ENCODE peak calls at places on chromosome 11, in five cellular contexts. Q, K, F, G and O are unnamed samples.

GRCh38 chr11:116540645-116541044 is 232.1 kb downstream of the BUD13 start:
- DNase-seq in K (no peak), Q (no peak), G (no peak), F (no peak), O (no peak)

GRCh38 chr11:119999220-119999619 is 138.7 kb downstream of the TRIM29 start:
- DNase-seq in F (no peak), K (no peak), G (no peak), Q (no peak), O (no peak)

GRCh38 chr11:103338621-103339484 is 229.6 kb downstream of the DYNC2H1 start:
- DNase-seq in F (no peak), Q (no peak), G (no peak), K (peak; percentile 13), O (no peak)

GRCh38 chr11:63404536-63404935 is 35.0 kb downstream of the SLC22A9 start:
- DNase-seq in G (no peak), Q (no peak), F (no peak), K (peak; percentile 10), O (no peak)

GRCh38 chr11:12088531-12088930 is 21.9 kb upstream of the MICAL2 start:
- DNase-seq in K (no peak), Q (no peak), G (no peak), F (no peak), O (no peak)

GRCh38 chr11:64716471-64717267 is 6.3 kb downstream of the NRXN2 start:
- DNase-seq in K (no peak), Q (no peak), F (no peak), G (no peak), O (no peak)

GRCh38 chr11:73262851-73263495 is 9.2 kb upstream of the P2RY6 start:
- DNase-seq in G (no peak), F (no peak), Q (no peak), K (no peak), O (peak; percentile 31)

GRCh38 chr11:94315664-94316063 is 11.3 kb downstream of the IZUMO1R start:
- DNase-seq in F (no peak), G (no peak), Q (no peak), K (peak; percentile 36), O (no peak)

GRCh38 chr11:130850185-130850944 is 65.9 kb downstream of the SNX19 start:
- DNase-seq in G (no peak), F (no peak), Q (no peak), K (no peak), O (no peak)

GRCh38 chr11:63931045-63931444 is 7.8 kb upstream of the NAA40 start:
- DNase-seq in G (no peak), Q (no peak), F (no peak), K (no peak), O (no peak)

GRCh38 chr11:124801014-124801413 is 808 bp upstream of the MSANTD2 start:
- DNase-seq in F (no peak), Q (no peak), K (peak; percentile 30), G (no peak), O (no peak)

GRCh38 chr11:124917115-124917637 is 1.9 kb upstream of the HEPN1 start:
- DNase-seq in G (no peak), Q (no peak), K (no peak), F (no peak), O (no peak)

GRCh38 chr11:334264-335033 is 13.8 kb upstream of the IFITM3 start:
- DNase-seq in F (no peak), K (peak; percentile 76), G (no peak), Q (no peak), O (no peak)

GRCh38 chr11:28100665-28101064 is 7.3 kb downstream of the KIF18A start:
- DNase-seq in Q (no peak), K (no peak), F (no peak), G (no peak), O (no peak)

GRCh38 chr11:132060546-132060945 is 690.1 kb downstream of the NTM start:
- DNase-seq in Q (no peak), F (no peak), K (no peak), G (no peak), O (no peak)

GRCh38 chr11:122095950-122096942 is 19.8 kb downstream of the BLID start:
- DNase-seq in K (no peak), G (no peak), Q (no peak), F (no peak), O (no peak)

GRCh38 chr11:9139628-9140357 is 48.4 kb upstream of the SCUBE2 start:
- DNase-seq in F (no peak), G (no peak), Q (no peak), K (no peak), O (no peak)

GRCh38 chr11:9138612-9139579 is 47.5 kb upstream of the SCUBE2 start:
- DNase-seq in G (no peak), F (peak; percentile 61), K (peak; percentile 10), Q (peak; percentile 36), O (peak; percentile 62)

GRCh38 chr11:9136731-9137130 is 45.3 kb upstream of the SCUBE2 start:
- DNase-seq in F (no peak), G (no peak), K (no peak), Q (no peak), O (no peak)

GRCh38 chr11:9138133-9138453 is 46.7 kb upstream of the SCUBE2 start:
- DNase-seq in F (no peak), Q (no peak), K (no peak), G (no peak), O (no peak)

DNA sequence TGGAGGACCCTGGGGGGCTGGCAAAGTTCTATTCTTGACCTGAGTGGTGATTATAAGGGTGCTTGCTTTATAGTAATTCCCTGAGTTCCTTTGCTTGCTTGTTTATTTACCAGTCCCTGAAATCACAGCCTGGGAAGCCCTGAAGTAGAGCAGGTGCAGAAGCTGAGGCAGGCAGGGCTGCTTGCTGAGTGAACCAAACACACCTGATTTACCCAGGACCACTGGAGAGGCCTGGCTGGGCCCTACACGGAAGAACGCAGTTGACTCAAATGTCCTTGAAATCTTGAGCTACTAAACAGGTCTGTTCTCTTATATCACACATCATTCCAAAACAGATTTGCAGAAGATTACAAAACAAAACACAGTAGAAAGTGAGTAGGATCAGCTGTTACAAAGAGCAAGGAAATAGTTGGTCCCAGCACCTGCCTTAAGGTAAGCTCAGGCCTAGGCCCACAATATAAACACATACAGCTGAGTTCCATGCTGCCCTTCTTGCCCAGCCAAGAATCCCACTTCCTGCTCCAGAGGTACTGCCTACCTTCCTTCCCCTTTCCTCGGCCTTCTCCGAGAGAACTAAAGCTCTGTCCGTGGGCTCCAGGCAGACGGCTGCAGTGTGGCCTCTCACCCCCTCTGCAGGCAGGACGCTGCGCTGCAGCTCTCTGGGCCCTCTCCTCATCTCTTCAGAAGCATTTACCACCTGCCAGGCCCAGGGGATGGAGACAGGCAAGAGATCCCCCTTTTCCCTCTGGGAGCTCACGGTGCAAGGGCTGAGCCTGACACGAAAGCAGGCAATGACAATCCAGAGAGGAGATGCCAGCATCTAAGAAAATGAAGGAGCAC is 46.1 kb upstream of the SCUBE2 start:
- DNase-seq in G (peak; percentile 60), Q (peak; percentile 70), F (no peak), K (peak; percentile 87), O (no peak)
- TF ChIP-seq CTCF in G (peak; percentile 50), Q (peak; percentile 87), F (peak; percentile 93), K (peak; percentile 95), O (peak; percentile 98)

DNA sequence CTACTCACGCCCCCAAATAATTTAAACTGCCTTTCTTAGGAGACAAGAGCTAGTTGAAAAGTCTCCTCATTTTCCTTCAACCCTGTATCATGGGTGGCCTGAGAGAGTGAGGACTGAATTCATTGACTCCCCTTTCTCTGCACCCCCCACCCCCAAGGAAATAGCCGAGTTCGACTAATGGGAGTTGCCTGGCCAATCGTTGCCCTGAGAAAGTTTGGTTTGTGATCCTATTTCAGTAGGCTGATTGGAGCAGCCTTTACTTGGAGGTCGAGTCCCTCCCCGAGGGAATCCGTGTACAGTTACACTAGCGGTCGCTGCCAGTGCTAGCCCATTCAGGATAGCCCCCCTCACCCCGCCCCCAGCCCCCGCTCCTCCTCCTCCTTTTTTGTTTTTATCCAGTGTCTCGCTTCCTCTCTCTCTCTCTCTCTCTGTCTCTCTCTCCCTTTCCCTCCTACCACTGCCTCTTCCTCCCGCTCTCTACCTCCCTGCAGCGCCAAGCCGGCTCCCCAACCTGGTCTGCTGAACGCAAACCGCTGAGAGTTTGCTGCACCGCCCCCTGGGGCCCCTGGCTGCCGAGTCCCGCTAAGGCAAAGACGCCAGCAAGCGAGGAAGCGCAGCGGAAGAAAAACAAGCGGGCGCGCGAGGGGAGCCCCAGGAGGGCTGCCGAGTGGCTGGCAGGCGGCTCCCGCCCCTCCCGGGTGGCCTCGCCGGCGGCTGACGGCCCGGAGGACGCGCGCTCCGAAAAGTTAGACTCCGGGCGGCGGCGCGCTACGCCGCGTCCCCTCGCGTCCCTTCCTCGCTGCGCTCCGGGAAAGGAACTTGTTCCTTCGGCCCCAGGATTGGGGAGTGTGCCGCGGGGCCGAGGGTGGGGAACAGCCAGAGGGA is at the start of gene GRAMD1B:
- DNase-seq in F (peak; percentile 71), K (peak; percentile 77), Q (peak; percentile 53), G (peak; percentile 36), O (no peak)
- TF ChIP-seq CTCF in F (peak; percentile 44), K (peak; percentile 15), Q (no peak), G (no peak), O (no peak)

DNA sequence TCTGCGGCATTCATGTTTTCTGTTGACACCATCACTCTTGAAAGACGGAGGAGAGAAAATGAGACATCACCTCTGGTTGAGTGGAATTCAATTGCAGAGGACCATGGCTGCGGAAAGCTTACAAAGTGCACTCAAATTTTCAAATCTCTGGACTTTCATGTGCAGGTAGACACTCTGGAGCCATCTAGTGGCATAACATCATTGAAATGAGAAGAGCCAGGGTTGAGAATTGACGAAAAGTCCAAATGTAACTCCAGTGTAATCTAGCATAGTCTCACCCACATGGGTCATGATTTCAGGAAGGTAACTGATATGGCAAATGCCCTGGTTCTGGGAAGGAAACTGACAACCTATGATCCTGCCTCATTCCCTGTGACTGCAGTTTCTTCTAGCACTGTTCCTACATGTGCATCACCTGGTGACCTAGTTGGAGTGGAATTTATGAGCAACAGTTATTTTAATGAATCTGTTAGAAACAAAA is 687.8 kb downstream of the KCNA4 start:
- DNase-seq in G (no peak), F (no peak), Q (no peak), K (peak; percentile 70), O (no peak)
- TF ChIP-seq CTCF in G (no peak), F (peak; percentile 70), Q (no peak), K (peak; percentile 83), O (peak; percentile 84)

GRCh38 chr11:111452817-111453607 is 59.2 kb downstream of the BTG4 start:
- DNase-seq in Q (no peak), G (no peak), F (no peak), K (no peak), O (no peak)

GRCh38 chr11:111456086-111456858 is 55.9 kb downstream of the BTG4 start:
- DNase-seq in Q (no peak), F (no peak), G (no peak), K (no peak), O (no peak)

GRCh38 chr11:111456859-111457730 is 55.1 kb downstream of the BTG4 start:
- DNase-seq in Q (no peak), G (no peak), F (no peak), K (no peak), O (no peak)

GRCh38 chr11:111455291-111456085 is 56.7 kb downstream of the BTG4 start:
- DNase-seq in Q (no peak), K (no peak), G (no peak), F (no peak), O (no peak)

DNA sequence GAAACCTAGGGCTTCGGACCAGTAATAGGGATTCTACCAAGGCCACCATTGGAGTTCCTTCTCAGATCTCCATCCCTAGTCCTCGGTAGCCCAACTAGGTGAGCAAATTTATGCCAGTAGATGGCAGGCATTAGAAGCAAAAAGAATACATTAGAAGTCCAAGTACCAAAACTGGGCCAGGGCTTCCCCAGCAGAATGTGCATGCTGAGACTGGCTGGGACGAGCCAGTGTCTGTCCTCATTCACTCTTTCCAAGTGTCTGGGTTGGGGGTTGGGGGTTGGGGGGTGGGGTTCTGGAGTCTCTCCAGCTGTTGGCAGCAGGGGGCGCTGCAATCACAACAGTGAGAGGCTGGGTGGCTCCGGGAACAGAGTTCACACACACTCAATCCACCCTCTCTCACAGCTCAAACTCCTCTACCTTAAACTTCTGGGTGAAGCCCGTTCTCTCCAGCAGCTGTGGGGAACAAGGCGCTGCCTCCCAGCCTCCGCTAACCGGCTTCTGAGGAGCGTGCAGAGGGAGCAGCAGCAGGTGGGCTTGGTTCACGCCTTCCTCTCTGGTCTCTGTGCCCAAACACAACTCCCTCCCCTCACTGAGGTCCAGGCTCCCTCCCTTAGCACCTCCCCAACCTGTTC is 57.5 kb downstream of the BTG4 start:
- DNase-seq in K (peak; percentile 78), G (no peak), Q (peak; percentile 20), F (peak; percentile 5), O (no peak)
- TF ChIP-seq CTCF in K (peak; percentile 69), G (no peak), Q (peak; percentile 19), F (peak; percentile 69), O (peak; percentile 49)